ENCODE peak calls at places on chromosomes 1 and 21, in eight cellular contexts. K is neural progenitor cell; H is psoas muscle; E is tibial nerve; G is dorsolateral prefrontal cortex; I is heart right ventricle; C is CD8-positive, alpha-beta T cell; F is sigmoid colon. Q is an unnamed sample.

GRCh38 chr1:53356637-53357036 is 28.8 kb upstream of the LRP8 start:
- DNase-seq in I (no peak), C (no peak), G (no peak), H (no peak), E (no peak), K (no peak), F (no peak), Q (no peak)

GRCh38 chr1:92399076-92399475 is 87.6 kb downstream of the GFI1 start:
- DNase-seq in H (no peak), K (no peak), E (no peak), G (no peak), F (no peak), I (no peak), C (no peak), Q (no peak)

GRCh38 chr1:170545476-170545875 is 13.5 kb downstream of the GORAB start:
- DNase-seq in C (no peak), E (no peak), I (no peak), K (no peak), H (no peak), G (no peak), F (no peak), Q (peak)

GRCh38 chr1:158527190-158527815 is 26.9 kb downstream of the OR6Y1 start:
- DNase-seq in H (no peak), E (no peak), K (no peak), I (no peak), F (no peak), C (no peak), G (no peak), Q (peak)

GRCh38 chr21:29827236-29827635 is 112.6 kb downstream of the GRIK1 start:
- DNase-seq in I (no peak), F (no peak), G (no peak), C (no peak), E (no peak), H (no peak), K (no peak), Q (peak)

GRCh38 chr1:28099050-28099769 is 10.8 kb upstream of the EYA3 start:
- DNase-seq in K (no peak), G (no peak), H (no peak), E (no peak), F (no peak), I (peak), C (no peak), Q (no peak)

GRCh38 chr1:201450721-201451291 is 18.2 kb downstream of the PHLDA3 start:
- DNase-seq in H (peak), I (peak), C (no peak), F (peak), K (peak), G (peak), E (no peak), Q (no peak)

GRCh38 chr1:22832414-22832786 is 121.8 kb downstream of the EPHB2 start:
- DNase-seq in G (no peak), K (no peak), C (no peak), F (no peak), E (no peak), I (no peak), H (no peak), Q (peak)

GRCh38 chr21:39601194-39601940 is 11.4 kb upstream of the B3GALT5 start:
- DNase-seq in C (no peak), F (no peak), E (no peak), K (no peak), G (no peak), H (no peak), I (no peak), Q (no peak)

GRCh38 chr21:44285547-44285992 is at the start of gene AIRE:
- DNase-seq in K (peak), I (no peak), F (no peak), E (no peak), H (peak), C (no peak), G (no peak), Q (no peak)

GRCh38 chr1:88061830-88062177 is 622.3 kb upstream of the PKN2 start:
- DNase-seq in I (no peak), E (no peak), K (no peak), H (no peak), F (no peak), C (no peak), G (no peak), Q (no peak)

GRCh38 chr1:205465392-205465791 is 9.5 kb upstream of the BLACAT1 start:
- DNase-seq in F (no peak), K (no peak), C (no peak), G (no peak), H (no peak), I (no peak), E (no peak), Q (no peak)

GRCh38 chr1:205774277-205775014 is 836 bp downstream of the RAB29 start:
- DNase-seq in K (peak), E (no peak), G (no peak), F (no peak), I (no peak), C (peak), H (no peak), Q (peak)

GRCh38 chr1:89692601-89693503 is 59.9 kb downstream of the LRRC8C start:
- DNase-seq in F (no peak), K (no peak), H (no peak), E (no peak), G (no peak), I (peak), C (no peak), Q (no peak)

GRCh38 chr1:204172404-204173049 is 6.4 kb upstream of the REN start:
- DNase-seq in C (no peak), K (no peak), E (no peak), H (no peak), G (no peak), F (no peak), I (no peak), Q (no peak)
- H3K27ac ChIP-seq in C (no peak), K (no peak), E (no peak), H (no peak), G (no peak), F (no peak), I (no peak), Q (peak)

DNA sequence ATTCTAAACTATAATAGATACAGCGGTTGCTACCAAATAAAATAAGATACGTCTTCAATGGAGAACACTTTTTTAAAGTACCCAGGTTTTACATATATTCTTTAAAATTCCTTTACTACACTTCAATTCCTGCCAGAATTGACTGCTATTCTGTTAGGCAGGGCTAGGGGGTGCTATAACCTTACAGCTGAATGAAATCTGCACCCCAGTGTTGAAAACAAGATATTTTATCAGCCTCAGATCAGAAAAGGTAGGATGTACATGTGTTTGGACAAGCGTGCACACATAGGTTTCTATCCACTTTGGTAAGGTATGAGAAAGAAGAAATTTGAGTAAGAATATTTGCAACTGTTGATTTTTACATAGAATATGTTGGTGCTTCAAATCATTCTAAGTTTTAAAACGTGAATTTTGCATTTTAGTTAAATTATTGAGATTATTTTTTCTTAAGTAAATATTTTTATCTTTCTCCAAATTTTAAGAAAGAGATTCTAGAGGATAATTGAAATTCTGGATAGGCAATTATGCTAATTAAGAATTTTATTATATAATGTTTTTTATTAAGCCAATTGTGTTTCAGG is 490.8 kb upstream of the ADGRL4 start:
- DNase-seq in K (peak), I (no peak), F (no peak), G (no peak), H (no peak), E (no peak), C (no peak), Q (peak)
- TF ChIP-seq CTCF in K (peak), I (peak), F (no peak), G (peak), H (peak), E (peak), C (no peak), Q (peak)

GRCh38 chr1:230166366-230167132 is 99.5 kb downstream of the GALNT2 start:
- DNase-seq in E (no peak), G (no peak), I (no peak), H (no peak), K (no peak), F (no peak), C (no peak), Q (no peak)
- H3K27ac ChIP-seq in E (peak), G (no peak), I (no peak), H (no peak), K (no peak), F (no peak), C (no peak), Q (no peak)

GRCh38 chr1:77900687-77901293 is 12.4 kb downstream of the NEXN start:
- DNase-seq in H (no peak), F (no peak), C (no peak), E (no peak), I (no peak), G (no peak), K (peak), Q (peak)
- TF ChIP-seq CTCF in H (peak), F (peak), C (peak), E (peak), I (peak), G (peak), K (peak), Q (peak)

GRCh38 chr1:47940321-47940720 is 56.9 kb downstream of the TRABD2B start:
- DNase-seq in H (no peak), I (no peak), F (no peak), C (no peak), K (no peak), G (no peak), E (no peak), Q (peak)

GRCh38 chr1:47938556-47938955 is 58.6 kb downstream of the TRABD2B start:
- DNase-seq in F (no peak), K (no peak), C (no peak), G (no peak), E (no peak), H (no peak), I (peak), Q (no peak)

GRCh38 chr1:47942238-47942629 is 55.0 kb downstream of the TRABD2B start:
- DNase-seq in K (no peak), H (no peak), E (no peak), C (no peak), F (no peak), I (no peak), G (no peak), Q (peak)

GRCh38 chr1:47941609-47942237 is 55.5 kb downstream of the TRABD2B start:
- DNase-seq in F (no peak), I (no peak), C (no peak), E (no peak), H (no peak), G (no peak), K (no peak), Q (peak)

GRCh38 chr1:47940779-47941178 is 56.4 kb downstream of the TRABD2B start:
- DNase-seq in E (no peak), K (no peak), I (no peak), C (no peak), H (no peak), G (no peak), F (no peak), Q (peak)
- H3K27ac ChIP-seq in E (no peak), K (no peak), I (no peak), C (no peak), H (no peak), G (no peak), F (no peak), Q (no peak)

DNA sequence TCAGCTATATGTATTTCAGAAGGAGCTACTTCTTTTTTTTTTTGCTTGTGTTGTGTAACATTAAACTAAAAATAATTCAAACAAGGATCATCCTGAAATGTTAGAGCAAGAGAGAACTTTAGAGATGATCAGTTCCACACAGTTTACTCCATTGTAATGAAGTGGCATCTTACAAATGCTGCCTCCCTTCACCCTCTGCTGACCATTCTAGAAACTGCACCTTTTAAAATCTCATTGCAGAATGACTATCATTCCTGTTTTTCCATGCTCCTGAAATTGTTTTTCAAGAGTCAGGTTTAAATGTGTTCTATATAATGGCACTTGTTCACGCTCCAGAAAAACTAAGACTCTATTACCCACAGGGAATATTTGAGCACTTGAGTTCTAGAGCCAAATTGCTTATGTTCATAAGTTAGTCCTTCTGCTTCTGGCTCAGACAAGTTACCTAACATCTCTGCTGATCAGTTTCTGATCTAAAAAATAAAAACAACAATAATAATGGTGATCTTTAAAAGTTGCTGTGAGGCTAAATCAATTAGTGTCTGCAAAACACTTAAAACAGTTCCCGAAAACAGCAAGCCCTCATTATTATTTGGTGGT is 21.5 kb upstream of the SLC44A5 start:
- DNase-seq in F (no peak), K (peak), I (no peak), E (no peak), C (no peak), G (no peak), H (no peak), Q (peak)
- TF ChIP-seq CTCF in F (peak), K (peak), I (peak), E (peak), C (peak), G (peak), H (peak), Q (peak)

Q was measured in mammary epithelial cell.